ENCODE peak calls at places on chromosomes 11 and 22, in five cellular contexts. J, U, T, H and V are unnamed samples.

GRCh38 chr22:25668437-25668836 is 73.6 kb upstream of the MYO18B start:
- DNase-seq in H (no peak), J (peak), U (peak), T (peak), V (no peak)

GRCh38 chr11:120245434-120245833 is 5.5 kb downstream of the POU2F3 start:
- DNase-seq in T (no peak), H (no peak), U (no peak), J (no peak), V (no peak)

GRCh38 chr11:109865558-109866186 is 227.5 kb upstream of the ZC3H12C start:
- DNase-seq in J (peak), U (no peak), H (no peak), T (no peak), V (no peak)

GRCh38 chr11:56624661-56625110 is 10.0 kb upstream of the OR5M1 start:
- DNase-seq in J (peak), T (peak), U (no peak), H (no peak), V (no peak)

GRCh38 chr11:35641206-35641885 is 21.2 kb upstream of the TRIM44 start:
- DNase-seq in U (peak), J (no peak), H (no peak), T (no peak), V (no peak)

GRCh38 chr11:47442514-47442913 is 6.4 kb downstream of the RAPSN start:
- DNase-seq in J (no peak), H (no peak), T (no peak), U (no peak), V (no peak)

GRCh38 chr11:17117262-17117661 is 39.8 kb upstream of the RPS13 start:
- DNase-seq in T (no peak), H (no peak), J (no peak), U (no peak), V (no peak)

GRCh38 chr22:27075891-27076290 is 418.5 kb downstream of the MIAT start:
- DNase-seq in H (no peak), T (no peak), U (no peak), J (no peak), V (no peak)

GRCh38 chr22:22692707-22693530 is 48.5 kb downstream of the GGTLC2 start:
- DNase-seq in H (peak), J (peak), T (peak), U (peak), V (peak)

GRCh38 chr11:2994336-2994730 is 2.2 kb upstream of the NAP1L4 start:
- DNase-seq in H (no peak), U (no peak), J (no peak), T (no peak), V (no peak)

GRCh38 chr11:11152877-11153276 is 200.2 kb downstream of the CSNK2A3 start:
- DNase-seq in U (no peak), J (no peak), T (no peak), H (no peak), V (no peak)

GRCh38 chr11:47899801-47900200 is 51.7 kb upstream of the NUP160 start:
- DNase-seq in T (no peak), H (no peak), J (no peak), U (no peak), V (peak)

GRCh38 chr22:37544955-37545702 is 15.2 kb upstream of the CDC42EP1 start:
- DNase-seq in T (peak), J (peak), H (peak), U (peak), V (no peak)

GRCh38 chr11:10325398-10326079 is 20.7 kb downstream of the ADM start:
- DNase-seq in T (no peak), J (peak), U (peak), H (no peak), V (no peak)

GRCh38 chr11:34075178-34075820 is 23.8 kb downstream of the CAPRIN1 start:
- DNase-seq in H (no peak), U (peak), J (peak), T (no peak), V (no peak)

GRCh38 chr11:95453616-95454118 is 222.7 kb upstream of the SESN3 start:
- DNase-seq in H (no peak), T (no peak), J (peak), U (no peak), V (no peak)

GRCh38 chr11:49995559-49995958 is 13.2 kb upstream of the OR4C12 start:
- DNase-seq in H (no peak), T (peak), U (peak), J (peak), V (no peak)

GRCh38 chr11:36281850-36282249 is 7.4 kb downstream of the COMMD9 start:
- DNase-seq in U (no peak), T (no peak), H (no peak), J (no peak), V (no peak)

GRCh38 chr11:130585545-130585944 is 137.1 kb downstream of the ADAMTS15 start:
- DNase-seq in J (peak), T (no peak), U (no peak), H (no peak), V (no peak)

GRCh38 chr11:110716361-110716760 is 4.1 kb upstream of the ARHGAP20 start:
- DNase-seq in T (no peak), U (no peak), H (no peak), J (peak), V (no peak)

GRCh38 chr11:120432056-120433018 is 79.2 kb upstream of the GRIK4 start:
- DNase-seq in U (peak), T (peak), H (no peak), J (peak), V (peak)

GRCh38 chr11:111851636-111852035 is 19.7 kb downstream of the ALG9 start:
- DNase-seq in J (peak), H (no peak), T (peak), U (peak), V (no peak)

GRCh38 chr11:19164230-19164855 is 37.4 kb downstream of the CSRP3 start:
- DNase-seq in J (no peak), T (no peak), H (no peak), U (no peak), V (no peak)

GRCh38 chr11:30203850-30204249 is 27.0 kb upstream of the FSHB start:
- DNase-seq in T (no peak), H (no peak), U (no peak), J (no peak), V (no peak)

GRCh38 chr11:38990139-38990538 is 2392.1 kb upstream of the RAG2 start:
- DNase-seq in J (peak), U (no peak), T (no peak), H (no peak), V (no peak)

GRCh38 chr22:26066534-26066933 is 102.7 kb upstream of the SEZ6L start:
- DNase-seq in T (no peak), J (no peak), H (no peak), U (no peak), V (no peak)

GRCh38 chr11:11036185-11037161 is 178.6 kb upstream of the ZBED5 start:
- DNase-seq in H (no peak), U (peak), T (peak), J (peak), V (no peak)

GRCh38 chr22:46971141-46971775 is 208.8 kb downstream of the TBC1D22A start:
- DNase-seq in T (no peak), H (no peak), U (peak), J (no peak), V (no peak)

GRCh38 chr11:34240150-34240494 is 117.7 kb downstream of the ABTB2 start:
- DNase-seq in H (no peak), U (no peak), T (no peak), J (no peak), V (peak)

GRCh38 chr11:67441082-67441683 is 2.1 kb downstream of the CORO1B start:
- DNase-seq in T (no peak), H (no peak), U (no peak), J (no peak), V (no peak)

GRCh38 chr22:35324067-35324466 is 24.4 kb downstream of the TOM1 start:
- DNase-seq in U (no peak), H (no peak), J (no peak), T (no peak), V (no peak)

GRCh38 chr11:71580057-71581003 is 2.3 kb downstream of the KRTAP5-11 start:
- DNase-seq in H (no peak), T (peak), U (peak), J (peak), V (no peak)

GRCh38 chr11:100105605-100106358 is 581.3 kb upstream of the ARHGAP42 start:
- DNase-seq in H (no peak), T (no peak), U (no peak), J (no peak), V (no peak)

GRCh38 chr11:10407055-10407454 is 48.0 kb upstream of the AMPD3 start:
- DNase-seq in H (no peak), T (peak), U (peak), J (peak), V (no peak)

GRCh38 chr11:102046841-102047240 is 396 bp upstream of the CFAP300 start:
- DNase-seq in J (no peak), U (no peak), T (no peak), H (no peak), V (no peak)

GRCh38 chr22:40498454-40499186 is 128.2 kb downstream of the SGSM3 start:
- DNase-seq in J (peak), T (peak), H (no peak), U (peak), V (no peak)

GRCh38 chr11:119989422-119989821 is 148.5 kb downstream of the TRIM29 start:
- DNase-seq in T (no peak), U (no peak), H (no peak), J (no peak), V (no peak)

GRCh38 chr11:86440843-86441242 is 66.2 kb downstream of the CCDC81 start:
- DNase-seq in H (no peak), J (no peak), U (no peak), T (no peak), V (no peak)

DNA sequence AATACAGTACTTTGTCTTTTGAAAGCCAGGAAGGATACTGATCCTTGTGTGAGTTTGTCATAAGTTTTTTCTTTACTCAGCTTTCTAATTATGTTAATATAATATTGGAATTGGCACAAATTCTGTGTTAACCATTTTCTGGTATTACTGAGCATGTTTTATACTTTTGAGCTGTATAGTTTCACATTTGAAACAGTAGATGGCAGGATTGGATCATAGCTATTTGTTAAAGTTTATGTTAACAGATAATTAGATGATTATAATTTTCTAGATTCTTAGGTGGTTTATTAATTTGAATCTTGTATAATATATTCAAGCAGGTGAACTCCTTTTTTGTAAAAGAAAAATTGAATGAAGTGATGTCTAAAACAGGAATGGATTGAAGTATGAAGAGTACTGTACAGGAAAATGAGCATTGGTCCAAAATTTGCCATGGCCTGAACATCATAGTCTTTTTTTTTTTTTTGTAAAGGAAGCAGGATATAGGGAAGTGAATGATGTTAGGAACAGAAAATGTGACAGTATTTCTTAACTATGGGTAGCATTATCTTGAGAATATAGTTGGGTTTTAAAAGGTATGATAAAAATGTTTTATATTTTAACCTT is 102.0 kb downstream of the CYP2R1 start:
- DNase-seq in H (no peak), T (no peak), U (peak), J (peak), V (no peak)
- TF ChIP-seq CTCF in H (peak), T (peak), U (peak), J (peak), V (peak)

GRCh38 chr11:104120493-104121200 is 43.3 kb downstream of the PDGFD start:
- DNase-seq in U (peak), J (no peak), H (no peak), T (no peak), V (no peak)
- TF ChIP-seq CTCF in U (no peak), J (no peak), H (no peak), T (no peak), V (no peak)

DNA sequence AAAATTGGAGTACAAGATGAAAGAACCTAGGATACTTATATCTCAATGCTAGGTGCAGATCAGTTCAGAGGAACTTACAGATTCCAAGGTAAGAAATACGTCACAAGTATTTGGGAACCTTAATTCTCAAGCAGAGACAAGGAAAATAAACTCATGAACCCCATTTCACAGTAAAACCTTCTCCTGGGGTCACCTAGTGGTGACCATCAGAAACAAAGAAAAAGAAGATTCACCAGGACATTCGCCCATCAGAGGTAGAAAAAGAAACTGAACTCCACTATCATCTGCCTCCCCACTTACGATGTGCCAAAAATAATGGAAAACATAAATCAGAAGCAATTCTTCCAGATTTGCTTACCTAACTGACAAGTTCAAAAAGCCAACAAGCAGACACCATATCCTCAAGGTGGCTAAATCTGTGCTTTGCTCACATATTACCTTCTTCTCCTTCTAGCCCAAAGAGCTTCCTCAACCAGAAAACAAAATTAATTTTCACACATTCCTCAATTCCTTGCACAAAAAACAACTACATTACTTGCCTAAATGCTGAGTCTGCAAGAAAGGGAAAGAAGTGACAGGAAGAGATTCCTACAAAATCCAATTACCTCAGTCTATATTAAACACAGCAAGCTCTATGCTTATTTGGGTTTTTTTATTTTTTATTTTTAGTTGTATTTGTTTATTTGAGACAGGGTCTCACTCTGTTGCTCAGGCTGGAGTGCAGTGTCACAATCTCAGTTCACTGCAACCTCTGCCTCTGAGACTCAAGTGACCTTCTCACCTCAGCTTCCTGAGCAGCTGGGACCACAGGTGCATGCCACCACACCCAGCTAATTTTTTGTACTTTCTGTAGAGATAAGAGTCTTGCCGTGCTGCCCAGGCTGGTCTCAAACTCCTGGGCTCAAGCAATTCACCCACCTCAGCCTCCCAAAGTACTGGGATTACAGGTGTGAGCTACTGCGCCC is 4.7 kb downstream of the DENND5A start:
- DNase-seq in U (no peak), T (no peak), J (no peak), H (no peak), V (no peak)
- TF ChIP-seq CTCF in U (no peak), T (no peak), J (no peak), H (no peak), V (peak)

DNA sequence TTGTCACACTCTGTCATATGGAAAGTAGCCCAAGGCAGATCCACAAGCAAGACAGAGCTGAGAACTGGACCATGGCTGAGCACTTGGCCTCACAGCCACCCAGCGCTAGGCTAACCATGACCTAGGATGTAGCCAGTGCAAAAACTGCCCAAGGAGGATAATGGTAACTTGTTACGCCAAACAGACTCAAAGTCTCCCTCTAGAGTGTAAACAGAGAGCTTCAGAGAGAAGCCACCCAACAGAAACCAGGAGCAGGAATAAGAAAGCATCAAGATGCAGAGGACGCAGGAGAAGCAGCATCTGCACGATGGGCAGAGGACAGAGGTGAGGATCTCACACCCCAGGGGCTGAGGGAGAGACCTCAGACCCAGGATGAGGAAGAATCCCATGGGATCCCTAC is 97.9 kb downstream of the RCN1 start:
- DNase-seq in T (no peak), H (no peak), J (no peak), U (no peak), V (no peak)
- TF ChIP-seq CTCF in T (no peak), H (no peak), J (no peak), U (no peak), V (peak)